ENCODE peak calls at places on chromosomes 5 and 9, in six cellular contexts. M is GM23338, Z is H1, D is WTC11, T is HepG2, X is GM12878. L is an unnamed sample.
A peak's percentile ranks its signal among the peaks of the same experiment; 100 is the strongest.

GRCh38 chr9:89920131-89920530 is 315.3 kb downstream of the GADD45G start:
- DNase-seq in M (no peak), Z (no peak), D (no peak), T (no peak), X (no peak), L (no peak)

GRCh38 chr5:171309526-171310333 is 682 bp downstream of the TLX3 start:
- DNase-seq in M (no peak), Z (peak; percentile 66), D (peak; percentile 80), T (no peak), X (no peak), L (no peak)

GRCh38 chr5:69432412-69433206 is 17.7 kb downstream of the MARVELD2 start:
- DNase-seq in M (no peak), Z (no peak), D (no peak), T (no peak), X (peak; percentile 64), L (no peak)

GRCh38 chr9:136621019-136621733 is 41.5 kb upstream of the EGFL7 start:
- DNase-seq in M (no peak), Z (no peak), D (no peak), T (no peak), X (no peak), L (no peak)

GRCh38 chr5:173963867-173964429 is 25.0 kb upstream of the C5orf47 start:
- DNase-seq in M (peak; percentile 92), Z (peak; percentile 58), D (peak; percentile 61), T (no peak), X (no peak), L (no peak)

GRCh38 chr5:171152382-171152781 is 156.7 kb upstream of the TLX3 start:
- DNase-seq in M (no peak), Z (no peak), D (no peak), T (no peak), X (no peak), L (no peak)

GRCh38 chr9:94472766-94473165 is 82.1 kb upstream of the PCAT7 start:
- DNase-seq in M (no peak), Z (no peak), D (no peak), T (no peak), X (no peak), L (no peak)

GRCh38 chr9:18020254-18020745 is 441.4 kb downstream of the SH3GL2 start:
- DNase-seq in M (no peak), Z (no peak), D (no peak), T (no peak), X (no peak), L (no peak)

GRCh38 chr5:145906401-145906800 is 30.0 kb upstream of the SH3RF2 start:
- DNase-seq in M (no peak), Z (no peak), D (no peak), T (no peak), X (no peak), L (no peak)

GRCh38 chr9:80518441-80518840 is 946.7 kb downstream of the TLE4 start:
- DNase-seq in M (no peak), Z (no peak), D (no peak), T (no peak), X (no peak), L (no peak)

GRCh38 chr5:39775058-39775457 is 350.3 kb upstream of the DAB2 start:
- DNase-seq in M (no peak), Z (no peak), D (no peak), T (no peak), X (no peak), L (no peak)

GRCh38 chr9:22452415-22453010 is 5.9 kb downstream of the DMRTA1 start:
- DNase-seq in M (peak; percentile 68), Z (no peak), D (peak; percentile 39), T (peak; percentile 17), X (no peak), L (no peak)

GRCh38 chr5:151805414-151806225 is 33.9 kb downstream of the G3BP1 start:
- DNase-seq in M (no peak), Z (no peak), D (no peak), T (no peak), X (no peak), L (no peak)

GRCh38 chr5:1316588-1316902 is 21.7 kb upstream of the TERT start:
- DNase-seq in M (no peak), Z (no peak), D (no peak), T (no peak), X (no peak), L (no peak)

GRCh38 chr9:3521961-3522360 is 3.8 kb downstream of the RFX3 start:
- DNase-seq in M (no peak), Z (no peak), D (no peak), T (no peak), X (no peak), L (no peak)

GRCh38 chr5:15587941-15588340 is 88.0 kb downstream of the FBXL7 start:
- DNase-seq in M (no peak), Z (no peak), D (no peak), T (no peak), X (no peak), L (no peak)

GRCh38 chr9:88998911-88999310 is 7.6 kb downstream of the S1PR3 start:
- DNase-seq in M (no peak), Z (peak; percentile 31), D (no peak), T (no peak), X (no peak), L (no peak)

GRCh38 chr5:56088967-56089829 is 94.4 kb upstream of the IL6ST start:
- DNase-seq in M (no peak), Z (no peak), D (no peak), T (peak; percentile 65), X (peak; percentile 74), L (no peak)

GRCh38 chr5:72752909-72753308 is 63.6 kb upstream of the TNPO1 start:
- DNase-seq in M (no peak), Z (no peak), D (no peak), T (no peak), X (no peak), L (no peak)

GRCh38 chr5:115360036-115360685 is 63.7 kb upstream of the CCDC112 start:
- DNase-seq in M (no peak), Z (no peak), D (no peak), T (no peak), X (no peak), L (no peak)

GRCh38 chr5:140262221-140262620 is 40.7 kb downstream of the PFDN1 start:
- DNase-seq in M (no peak), Z (no peak), D (no peak), T (no peak), X (no peak), L (no peak)

GRCh38 chr5:83044941-83045340 is 32.3 kb downstream of the TMEM167A start:
- DNase-seq in M (no peak), Z (no peak), D (no peak), T (no peak), X (no peak), L (no peak)

GRCh38 chr9:114027159-114027895 is 50.8 kb downstream of the AMBP start:
- DNase-seq in M (no peak), Z (peak; percentile 24), D (no peak), T (no peak), X (no peak), L (no peak)

GRCh38 chr9:127976498-127976897 is 4.3 kb downstream of the EEIG1 start:
- DNase-seq in M (no peak), Z (no peak), D (no peak), T (no peak), X (no peak), L (no peak)

GRCh38 chr5:176730815-176731475 is 79.4 kb upstream of the UNC5A start:
- DNase-seq in M (no peak), Z (no peak), D (no peak), T (no peak), X (peak; percentile 7), L (no peak)

GRCh38 chr5:168153263-168153930 is 138.0 kb upstream of the WWC1 start:
- DNase-seq in M (no peak), Z (no peak), D (no peak), T (no peak), X (no peak), L (no peak)

GRCh38 chr5:132064738-132065331 is 4.4 kb downstream of the IL3 start:
- DNase-seq in M (peak; percentile 89), Z (peak; percentile 97), D (peak; percentile 92), T (peak; percentile 52), X (peak; percentile 45), L (peak; percentile 81)

GRCh38 chr5:84535281-84535680 is 150.6 kb upstream of the EDIL3 start:
- DNase-seq in M (no peak), Z (no peak), D (no peak), T (no peak), X (no peak), L (no peak)

GRCh38 chr9:129863059-129863690 is 27.9 kb downstream of the USP20 start:
- DNase-seq in M (no peak), Z (no peak), D (no peak), T (no peak), X (no peak), L (peak; percentile 100)

GRCh38 chr9:98709968-98710965 is 1.5 kb upstream of the GABBR2 start:
- DNase-seq in M (peak; percentile 71), Z (no peak), D (peak; percentile 18), T (no peak), X (no peak), L (no peak)
- TF ChIP-seq CREB1 in M (no peak), Z (no peak), D (no peak), T (no peak), X (no peak), L (no peak)

GRCh38 chr9:72858089-72858912 is 94.6 kb downstream of the ALDH1A1 start:
- DNase-seq in M (no peak), Z (no peak), D (no peak), T (peak; percentile 94), X (no peak), L (peak; percentile 77)
- TF ChIP-seq CREB1 in M (no peak), Z (no peak), D (no peak), T (peak; percentile 35), X (no peak), L (no peak)

DNA sequence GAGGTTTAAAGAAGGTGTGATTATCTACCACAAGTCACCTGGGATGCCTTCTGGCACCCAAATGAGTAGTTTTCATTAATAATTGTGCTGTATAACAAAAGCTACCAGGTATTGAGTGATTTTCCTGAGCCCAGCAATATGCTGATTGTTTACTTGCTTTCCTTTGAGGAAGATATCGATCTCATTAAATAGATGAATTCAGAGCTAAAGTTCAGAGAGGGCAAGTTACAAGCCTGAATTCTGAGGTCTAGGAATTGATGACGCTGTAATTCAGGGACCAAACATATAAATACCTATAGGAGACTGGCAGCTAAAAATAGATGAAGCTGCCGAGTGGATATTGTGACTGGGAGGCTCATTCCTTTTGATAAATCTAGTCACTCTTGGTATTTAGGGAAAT is 1.1 kb downstream of the ERCC6L2 start:
- DNase-seq in M (no peak), Z (no peak), D (no peak), T (peak; percentile 12), X (no peak), L (peak; percentile 31)
- TF ChIP-seq CREB1 in M (no peak), Z (no peak), D (no peak), T (no peak), X (no peak), L (no peak)

GRCh38 chr9:99056186-99056585 is 48.7 kb upstream of the TGFBR1 start:
- DNase-seq in M (no peak), Z (no peak), D (no peak), T (no peak), X (no peak), L (no peak)

GRCh38 chr9:99055384-99055783 is 49.5 kb upstream of the TGFBR1 start:
- DNase-seq in M (no peak), Z (no peak), D (no peak), T (peak; percentile 19), X (no peak), L (no peak)

GRCh38 chr9:99057665-99058625 is 47.0 kb upstream of the TGFBR1 start:
- DNase-seq in M (no peak), Z (no peak), D (no peak), T (no peak), X (peak; percentile 64), L (peak; percentile 66)

GRCh38 chr9:99059074-99059894 is 45.6 kb upstream of the TGFBR1 start:
- DNase-seq in M (no peak), Z (no peak), D (no peak), T (no peak), X (peak; percentile 40), L (peak; percentile 48)

GRCh38 chr9:99056876-99057664 is 47.8 kb upstream of the TGFBR1 start:
- DNase-seq in M (no peak), Z (no peak), D (no peak), T (no peak), X (no peak), L (no peak)
- TF ChIP-seq CREB1 in M (no peak), Z (no peak), D (no peak), T (no peak), X (no peak), L (no peak)

L was measured in K562.